ENCODE peak calls at places on chromosomes 4 and X, in six cellular contexts. L is tibial nerve, K is astrocyte of the cerebellum, H is A549, Z is BJ, C is spleen. V is an unnamed sample.

GRCh38 chrX:13216139-13216538 is 103.7 kb downstream of the ATXN3L start:
- DNase-seq in L (no peak), K (no peak), H (no peak), Z (no peak), C (no peak), V (peak)

GRCh38 chrX:115679460-115679859 is 118.5 kb downstream of the PLS3 start:
- DNase-seq in L (no peak), K (peak), H (peak), Z (no peak), C (no peak), V (peak)

GRCh38 chrX:125786306-125786705 is 379.8 kb downstream of the DCAF12L2 start:
- DNase-seq in L (no peak), K (no peak), H (no peak), Z (no peak), C (no peak), V (no peak)

GRCh38 chrX:9765737-9766098 is at the start of gene GPR143:
- DNase-seq in L (no peak), K (no peak), H (no peak), Z (no peak), C (no peak), V (no peak)

GRCh38 chrX:76477352-76477751 is 49.8 kb downstream of the MAGEE1 start:
- DNase-seq in L (no peak), K (no peak), H (no peak), Z (no peak), C (no peak), V (no peak)

GRCh38 chrX:110180928-110181310 is 137.0 kb downstream of the AMMECR1 start:
- DNase-seq in L (no peak), K (no peak), H (no peak), Z (no peak), C (no peak), V (peak)

GRCh38 chrX:149074429-149074828 is 430.7 kb downstream of the IDS start:
- DNase-seq in L (peak), K (no peak), H (no peak), Z (no peak), C (no peak), V (peak)

GRCh38 chr4:89069481-89069880 is 12.5 kb upstream of the FAM13A start:
- DNase-seq in L (no peak), K (no peak), H (no peak), Z (no peak), C (no peak), V (no peak)

GRCh38 chr4:70838400-70838971 is 1.2 kb downstream of the GRSF1 start:
- DNase-seq in L (no peak), K (no peak), H (peak), Z (no peak), C (no peak), V (peak)

GRCh38 chrX:140510895-140511295 is 6.0 kb upstream of the SOX3 start:
- DNase-seq in L (no peak), K (no peak), H (no peak), Z (no peak), C (no peak), V (no peak)

GRCh38 chrX:41868392-41868977 is 54.9 kb downstream of the CASK start:
- DNase-seq in L (no peak), K (no peak), H (no peak), Z (no peak), C (no peak), V (no peak)

GRCh38 chr4:145719752-145720624 is 40.0 kb downstream of the C4orf51 start:
- DNase-seq in L (no peak), K (no peak), H (no peak), Z (no peak), C (no peak), V (no peak)

GRCh38 chr4:188396037-188396436 is 256.8 kb downstream of the TRIML1 start:
- DNase-seq in L (no peak), K (no peak), H (no peak), Z (no peak), C (no peak), V (no peak)

GRCh38 chr4:97987019-97987648 is 156.1 kb downstream of the STPG2 start:
- DNase-seq in L (no peak), K (peak), H (peak), Z (no peak), C (no peak), V (peak)

GRCh38 chr4:3257691-3258482 is 8.9 kb downstream of the MSANTD1 start:
- DNase-seq in L (peak), K (no peak), H (no peak), Z (no peak), C (peak), V (peak)

GRCh38 chr4:139916041-139916440 is 237.9 kb downstream of the MAML3 start:
- DNase-seq in L (no peak), K (no peak), H (no peak), Z (no peak), C (no peak), V (no peak)

GRCh38 chr4:15894393-15894792 is 44.1 kb downstream of the FGFBP1 start:
- DNase-seq in L (no peak), K (no peak), H (no peak), Z (no peak), C (no peak), V (no peak)

GRCh38 chrX:12912786-12913185 is 6.4 kb downstream of the TLR8 start:
- DNase-seq in L (no peak), K (no peak), H (no peak), Z (no peak), C (no peak), V (no peak)

GRCh38 chrX:115895678-115896329 is 274.7 kb upstream of the AGTR2 start:
- DNase-seq in L (no peak), K (no peak), H (no peak), Z (no peak), C (no peak), V (no peak)

GRCh38 chr4:119684463-119684862 is 55.9 kb upstream of the PDE5A start:
- DNase-seq in L (no peak), K (no peak), H (no peak), Z (no peak), C (no peak), V (no peak)

GRCh38 chr4:150215601-150216000 is 137.4 kb downstream of the DCLK2 start:
- DNase-seq in L (no peak), K (no peak), H (no peak), Z (no peak), C (no peak), V (no peak)

GRCh38 chrX:134886201-134886600 is 104.6 kb upstream of the SMIM10 start:
- DNase-seq in L (no peak), K (no peak), H (no peak), Z (no peak), C (no peak), V (peak)

GRCh38 chr4:178414042-178414441 is 971.8 kb upstream of the AGA start:
- DNase-seq in L (no peak), K (no peak), H (no peak), Z (no peak), C (no peak), V (no peak)

GRCh38 chr4:762211-763190 is 56.9 kb downstream of the PCGF3 start:
- DNase-seq in L (no peak), K (peak), H (no peak), Z (no peak), C (no peak), V (peak)

GRCh38 chr4:77669911-77670590 is 64.4 kb downstream of the CXCL13 start:
- DNase-seq in L (no peak), K (no peak), H (no peak), Z (no peak), C (no peak), V (peak)

GRCh38 chr4:5798447-5798846 is 87.4 kb downstream of the EVC start:
- DNase-seq in L (no peak), K (no peak), H (no peak), Z (no peak), C (peak), V (no peak)

GRCh38 chrX:109040057-109040456 is 303.7 kb upstream of the IRS4 start:
- DNase-seq in L (no peak), K (no peak), H (no peak), Z (no peak), C (no peak), V (no peak)

GRCh38 chr4:76499461-76499860 is 64.4 kb downstream of the SHROOM3 start:
- DNase-seq in L (no peak), K (no peak), H (no peak), Z (no peak), C (peak), V (no peak)

GRCh38 chr4:176339936-176340761 is 20.4 kb downstream of the SPCS3 start:
- DNase-seq in L (no peak), K (no peak), H (no peak), Z (no peak), C (no peak), V (no peak)

GRCh38 chr4:149164282-149164681 is 651.4 kb downstream of the IQCM start:
- DNase-seq in L (no peak), K (peak), H (no peak), Z (peak), C (no peak), V (peak)
- TF ChIP-seq CTCF in L (no peak), K (no peak), H (no peak), Z (peak), C (no peak), V (peak)

GRCh38 chrX:57595381-57595811 is 3.6 kb downstream of the ZXDB start:
- DNase-seq in L (no peak), K (peak), H (no peak), Z (peak), C (no peak), V (peak)
- H3K4me3 ChIP-seq in L (no peak), K (no peak), H (peak), Z (no peak), C (no peak), V (peak)

GRCh38 chrX:129792586-129793291 is 13.0 kb downstream of the SASH3 start:
- DNase-seq in L (no peak), K (no peak), H (no peak), Z (no peak), C (peak), V (no peak)

GRCh38 chrX:129797251-129797906 is 17.6 kb downstream of the SASH3 start:
- DNase-seq in L (no peak), K (no peak), H (no peak), Z (no peak), C (no peak), V (no peak)

GRCh38 chrX:129798456-129798855 is 18.7 kb downstream of the SASH3 start:
- DNase-seq in L (no peak), K (no peak), H (no peak), Z (no peak), C (no peak), V (no peak)

GRCh38 chrX:129793604-129794191 is 13.9 kb downstream of the SASH3 start:
- DNase-seq in L (no peak), K (no peak), H (no peak), Z (no peak), C (peak), V (no peak)

DNA sequence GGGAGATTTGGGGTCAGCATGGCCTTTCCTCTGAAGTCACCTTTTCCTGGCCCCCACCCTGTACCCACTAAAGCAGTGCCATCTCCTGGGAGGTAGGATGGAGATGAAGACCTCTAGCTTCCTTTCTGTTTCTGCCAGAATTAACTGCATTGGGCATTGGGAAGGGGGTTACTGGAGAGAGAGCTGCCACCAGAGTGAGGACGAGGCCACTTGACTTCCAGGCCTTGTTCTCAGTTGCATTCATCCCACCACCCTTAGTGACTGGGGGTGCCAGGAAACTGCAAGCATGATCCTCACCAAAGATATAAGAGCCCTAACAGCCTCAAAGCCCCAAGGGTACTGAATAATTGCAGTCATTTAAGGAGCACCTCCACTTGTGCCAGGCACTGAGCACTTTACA is 15.8 kb downstream of the SASH3 start:
- DNase-seq in L (no peak), K (no peak), H (no peak), Z (no peak), C (no peak), V (no peak)
- TF ChIP-seq CTCF in L (no peak), K (no peak), H (no peak), Z (no peak), C (no peak), V (no peak)

DNA sequence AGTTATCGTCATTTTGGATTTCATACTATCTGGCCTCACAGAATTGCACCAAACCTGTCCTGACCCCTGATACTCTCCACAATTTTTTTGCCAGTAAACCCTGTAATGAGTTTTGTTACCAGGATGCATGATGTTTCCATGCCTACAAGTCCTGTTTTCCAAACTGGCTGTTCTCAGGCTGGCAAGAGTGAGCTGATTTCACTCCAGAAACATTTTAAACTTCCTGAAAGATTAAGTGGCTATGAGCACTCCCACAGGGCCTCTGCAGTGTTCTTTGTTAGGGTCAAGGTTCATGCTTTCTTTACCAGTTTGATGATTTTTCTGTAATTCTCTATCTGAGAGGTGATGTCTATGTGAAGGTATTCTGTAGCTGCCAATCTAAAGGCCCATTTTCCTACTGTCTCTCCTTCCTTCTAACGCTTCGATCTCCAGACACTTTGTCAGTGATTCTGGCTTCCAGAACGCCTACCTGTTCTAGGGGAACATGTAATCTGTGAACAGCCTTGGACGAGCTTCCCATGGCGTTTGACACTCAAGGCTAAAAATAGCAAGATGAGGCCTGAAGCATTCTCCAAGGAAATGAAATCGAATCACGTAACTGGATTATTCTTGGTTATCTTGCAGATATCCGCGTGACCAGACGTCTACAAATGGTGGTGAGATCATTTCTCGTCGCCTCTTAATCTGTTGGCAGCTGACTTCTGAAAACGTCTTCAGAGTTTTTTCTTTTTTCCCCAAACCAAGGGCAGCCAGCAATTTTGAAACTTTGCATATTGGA is 31.9 kb upstream of the PDLIM3 start:
- DNase-seq in L (no peak), K (peak), H (no peak), Z (peak), C (no peak), V (peak)
- H3K4me3 ChIP-seq in L (no peak), K (no peak), H (no peak), Z (no peak), C (no peak), V (no peak)

GRCh38 chr4:8319061-8319460 is 49.5 kb downstream of the HTRA3 start:
- DNase-seq in L (no peak), K (no peak), H (no peak), Z (no peak), C (peak), V (no peak)

GRCh38 chr4:8321220-8321619 is 51.7 kb downstream of the HTRA3 start:
- DNase-seq in L (no peak), K (no peak), H (no peak), Z (no peak), C (no peak), V (no peak)

GRCh38 chr4:8318509-8318908 is 49.0 kb downstream of the HTRA3 start:
- DNase-seq in L (no peak), K (no peak), H (no peak), Z (no peak), C (peak), V (no peak)

GRCh38 chr4:8319731-8320385 is 50.3 kb downstream of the HTRA3 start:
- DNase-seq in L (no peak), K (no peak), H (no peak), Z (no peak), C (peak), V (peak)

DNA sequence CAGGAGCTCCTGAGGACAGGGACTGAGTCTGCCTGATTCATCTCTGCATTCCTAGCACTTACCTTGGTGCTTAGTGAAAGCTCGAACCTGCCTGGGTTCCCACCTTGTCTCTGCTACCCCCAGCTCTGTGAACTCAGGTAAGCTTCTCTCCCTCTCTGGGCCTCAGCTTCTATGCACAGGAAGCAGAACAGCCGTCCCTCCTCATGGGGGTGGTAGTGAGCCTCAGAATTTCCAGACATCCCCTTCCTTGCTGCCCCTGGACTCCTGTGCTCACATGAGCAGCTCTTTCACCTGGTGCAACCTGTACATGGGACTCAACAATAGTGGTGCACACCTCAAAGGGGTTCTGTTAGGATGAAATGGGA is 50.8 kb downstream of the HTRA3 start:
- DNase-seq in L (no peak), K (no peak), H (no peak), Z (no peak), C (no peak), V (peak)
- TF ChIP-seq CTCF in L (no peak), K (no peak), H (no peak), Z (peak), C (no peak), V (peak)

DNA sequence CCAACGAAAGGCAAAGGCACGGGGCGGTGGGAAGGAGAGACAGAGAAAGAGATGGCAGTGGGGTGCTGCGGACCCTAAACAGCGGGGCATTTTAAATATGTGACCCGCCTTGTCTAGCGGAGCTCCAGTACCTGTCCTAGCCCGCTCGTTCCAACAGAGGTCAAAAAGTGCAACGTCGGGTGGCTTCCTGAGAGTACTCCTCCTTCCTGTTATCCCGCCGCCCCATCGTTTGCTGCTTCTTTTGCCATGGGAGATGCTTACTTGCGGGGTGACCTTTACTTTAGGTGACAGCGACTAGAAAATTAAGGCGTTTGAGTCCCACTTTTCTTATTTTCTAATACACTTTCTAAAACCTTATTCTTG is 734 bp downstream of the NRK start:
- DNase-seq in L (no peak), K (no peak), H (no peak), Z (no peak), C (peak), V (no peak)
- H3K4me3 ChIP-seq in L (peak), K (peak), H (no peak), Z (no peak), C (no peak), V (peak)

DNA sequence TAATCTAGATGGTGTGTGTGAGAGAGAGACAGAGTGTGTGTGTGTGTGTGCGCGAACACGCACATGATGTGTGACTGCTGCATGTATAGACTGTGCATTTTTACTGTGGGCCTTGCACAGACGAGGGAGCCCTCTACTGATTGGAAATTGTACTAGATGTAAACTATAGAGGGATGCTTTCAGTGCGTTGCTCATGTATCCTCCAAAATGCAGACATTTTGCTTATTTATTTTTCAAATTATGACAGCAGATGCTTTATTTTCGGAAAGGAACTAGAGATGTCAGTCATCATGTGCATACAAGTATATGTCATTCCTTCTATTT is 168.4 kb upstream of the GK2 start:
- DNase-seq in L (no peak), K (peak), H (no peak), Z (no peak), C (no peak), V (peak)
- TF ChIP-seq CTCF in L (peak), K (peak), H (peak), Z (peak), C (no peak), V (peak)

V was measured in choroid plexus epithelial cell.